ENCODE peak calls at places on chromosomes 7 and 10, in seven cellular contexts. P is OCI-LY7, O is fibroblast of mammary gland, I is fibroblast of the aortic adventitia, U is glutamatergic neuron, M is sigmoid colon, D is upper lobe of right lung. F is an unnamed sample.

GRCh38 chr7:95845007-95845406 is 72.7 kb downstream of the DYNC1I1 start:
- DNase-seq in P (no peak), O (no peak), I (no peak), U (no peak), M (no peak), D (no peak), F (no peak)

GRCh38 chr10:11435621-11436020 is 175.8 kb downstream of the USP6NL start:
- DNase-seq in P (no peak), O (no peak), I (no peak), U (no peak), M (no peak), D (no peak), F (no peak)

GRCh38 chr7:65809982-65810288 is 62.9 kb upstream of the VKORC1L1 start:
- DNase-seq in P (no peak), O (no peak), I (no peak), U (no peak), M (no peak), D (no peak), F (peak)

GRCh38 chr7:35253182-35253679 is 669 bp downstream of the TBX20 start:
- DNase-seq in P (peak), O (no peak), I (peak), U (peak), M (no peak), D (no peak), F (no peak)

GRCh38 chr10:109972372-109973001 is 35.3 kb upstream of the ADD3 start:
- DNase-seq in P (no peak), O (no peak), I (no peak), U (no peak), M (no peak), D (no peak), F (no peak)

GRCh38 chr7:155206286-155207020 is 91.2 kb upstream of the INSIG1 start:
- DNase-seq in P (peak), O (peak), I (peak), U (no peak), M (peak), D (peak), F (peak)

GRCh38 chr10:73649876-73650536 is 5.8 kb downstream of the SYNPO2L start:
- DNase-seq in P (no peak), O (peak), I (no peak), U (no peak), M (no peak), D (no peak), F (no peak)

GRCh38 chr10:12638103-12638502 is 288.8 kb downstream of the CAMK1D start:
- DNase-seq in P (no peak), O (peak), I (peak), U (no peak), M (no peak), D (no peak), F (peak)

GRCh38 chr10:59678884-59679301 is 30.8 kb downstream of the SLC16A9 start:
- DNase-seq in P (no peak), O (peak), I (peak), U (no peak), M (no peak), D (no peak), F (no peak)

GRCh38 chr10:93072713-93073538 is 767 bp upstream of the CYP26A1 start:
- DNase-seq in P (no peak), O (no peak), I (no peak), U (no peak), M (no peak), D (no peak), F (peak)

GRCh38 chr7:17971392-17971791 is 31.1 kb upstream of the SNX13 start:
- DNase-seq in P (no peak), O (peak), I (peak), U (no peak), M (no peak), D (no peak), F (no peak)

GRCh38 chr10:11525503-11525902 is 85.9 kb downstream of the USP6NL start:
- DNase-seq in P (no peak), O (peak), I (peak), U (no peak), M (peak), D (no peak), F (no peak)

GRCh38 chr7:83347836-83348482 is 185.3 kb upstream of the PCLO start:
- DNase-seq in P (no peak), O (peak), I (peak), U (no peak), M (no peak), D (no peak), F (no peak)

GRCh38 chr10:97138777-97139317 is 46.9 kb downstream of the SLIT1 start:
- DNase-seq in P (no peak), O (no peak), I (no peak), U (no peak), M (no peak), D (no peak), F (no peak)

GRCh38 chr7:94875221-94875620 is 32.2 kb upstream of the PPP1R9A start:
- DNase-seq in P (no peak), O (no peak), I (no peak), U (no peak), M (no peak), D (no peak), F (no peak)

GRCh38 chr7:104951546-104951945 is 62.5 kb upstream of the KMT2E start:
- DNase-seq in P (no peak), O (peak), I (peak), U (no peak), M (no peak), D (no peak), F (no peak)

GRCh38 chr7:5320802-5321396 is 38.2 kb downstream of the SLC29A4 start:
- DNase-seq in P (no peak), O (no peak), I (no peak), U (no peak), M (no peak), D (no peak), F (no peak)

GRCh38 chr10:49271346-49271745 is 27.6 kb upstream of the C10orf71 start:
- DNase-seq in P (no peak), O (no peak), I (no peak), U (no peak), M (no peak), D (no peak), F (no peak)

GRCh38 chr7:119944601-119944972 is 328.4 kb upstream of the KCND2 start:
- DNase-seq in P (no peak), O (no peak), I (no peak), U (no peak), M (no peak), D (no peak), F (no peak)

GRCh38 chr7:143435266-143435665 is 8.0 kb upstream of the TAS2R60 start:
- DNase-seq in P (no peak), O (peak), I (peak), U (no peak), M (no peak), D (no peak), F (no peak)

GRCh38 chr7:8217200-8218068 is 44.5 kb downstream of the ICA1 start:
- DNase-seq in P (peak), O (peak), I (peak), U (no peak), M (no peak), D (no peak), F (peak)

GRCh38 chr10:124174071-124174566 is 80.7 kb upstream of the CHST15 start:
- DNase-seq in P (no peak), O (no peak), I (no peak), U (no peak), M (no peak), D (no peak), F (no peak)

GRCh38 chr10:19785366-19785765 is 30.9 kb upstream of the PLXDC2 start:
- DNase-seq in P (no peak), O (peak), I (no peak), U (no peak), M (no peak), D (no peak), F (no peak)

GRCh38 chr7:18226598-18226997 is 199.0 kb upstream of the PRPS1L1 start:
- DNase-seq in P (no peak), O (no peak), I (no peak), U (no peak), M (no peak), D (no peak), F (no peak)

GRCh38 chr7:109836016-109836415 is 1254.9 kb upstream of the LRRN3 start:
- DNase-seq in P (no peak), O (no peak), I (no peak), U (no peak), M (no peak), D (no peak), F (no peak)

GRCh38 chr10:78170026-78170475 is 136.4 kb downstream of the RPS24 start:
- DNase-seq in P (no peak), O (peak), I (peak), U (no peak), M (no peak), D (no peak), F (no peak)

GRCh38 chr7:157494506-157495176 is 157.8 kb downstream of the DNAJB6 start:
- DNase-seq in P (no peak), O (no peak), I (no peak), U (no peak), M (peak), D (peak), F (no peak)

GRCh38 chr10:96772239-96772638 is 51.9 kb upstream of the PIK3AP1 start:
- DNase-seq in P (no peak), O (no peak), I (no peak), U (no peak), M (no peak), D (no peak), F (no peak)

GRCh38 chr10:103578782-103579382 is 85.4 kb downstream of the NEURL1 start:
- DNase-seq in P (no peak), O (no peak), I (no peak), U (no peak), M (no peak), D (no peak), F (peak)

GRCh38 chr10:103580422-103580821 is 86.9 kb downstream of the NEURL1 start:
- DNase-seq in P (no peak), O (no peak), I (no peak), U (peak), M (no peak), D (no peak), F (no peak)

GRCh38 chr10:103581499-103581898 is 88.0 kb downstream of the NEURL1 start:
- DNase-seq in P (no peak), O (no peak), I (no peak), U (no peak), M (no peak), D (no peak), F (no peak)

GRCh38 chr10:103582331-103583123 is 89.0 kb downstream of the NEURL1 start:
- DNase-seq in P (no peak), O (no peak), I (no peak), U (no peak), M (no peak), D (no peak), F (no peak)

DNA sequence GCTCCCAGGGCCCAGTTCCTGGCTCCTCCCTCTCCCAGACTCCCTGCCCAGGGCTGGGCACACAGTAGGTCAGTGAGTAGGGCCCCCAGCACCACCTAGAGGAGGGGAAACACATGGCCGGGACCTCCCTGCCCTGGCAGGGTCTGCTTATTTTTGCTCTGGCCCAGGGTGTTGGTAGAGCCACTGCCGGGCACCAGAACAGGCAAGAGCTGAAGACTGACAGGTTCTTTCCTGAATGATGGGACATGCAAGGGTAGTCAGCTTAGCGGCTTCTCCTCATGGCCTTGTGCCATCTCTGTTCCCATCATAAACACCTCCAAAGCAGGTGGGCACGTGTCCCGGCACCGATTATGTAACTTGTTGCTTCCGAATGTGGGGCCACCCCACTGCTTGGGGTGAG is 86.5 kb downstream of the NEURL1 start:
- DNase-seq in P (no peak), O (no peak), I (no peak), U (no peak), M (no peak), D (no peak), F (no peak)
- TF ChIP-seq CTCF in P (peak), O (no peak), I (no peak), U (no peak), M (no peak), D (no peak), F (no peak)

GRCh38 chr7:135645296-135645904 is 16.9 kb upstream of the STMP1 start:
- DNase-seq in P (peak), O (peak), I (peak), U (no peak), M (no peak), D (no peak), F (no peak)
- TF ChIP-seq CTCF in P (peak), O (peak), I (peak), U (peak), M (peak), D (peak), F (peak)

GRCh38 chr7:70774895-70775527 is 356.9 kb upstream of the GALNT17 start:
- DNase-seq in P (no peak), O (no peak), I (no peak), U (no peak), M (no peak), D (no peak), F (no peak)

GRCh38 chr7:70776627-70777101 is 355.3 kb upstream of the GALNT17 start:
- DNase-seq in P (no peak), O (peak), I (no peak), U (no peak), M (no peak), D (no peak), F (no peak)

GRCh38 chr7:70778585-70778984 is 353.4 kb upstream of the GALNT17 start:
- DNase-seq in P (no peak), O (no peak), I (no peak), U (no peak), M (no peak), D (no peak), F (no peak)

GRCh38 chr7:70777251-70777650 is 354.7 kb upstream of the GALNT17 start:
- DNase-seq in P (no peak), O (no peak), I (no peak), U (no peak), M (no peak), D (no peak), F (no peak)

GRCh38 chr7:70775570-70776156 is 356.3 kb upstream of the GALNT17 start:
- DNase-seq in P (peak), O (peak), I (peak), U (no peak), M (no peak), D (no peak), F (no peak)
- TF ChIP-seq CTCF in P (peak), O (peak), I (peak), U (peak), M (no peak), D (no peak), F (peak)

DNA sequence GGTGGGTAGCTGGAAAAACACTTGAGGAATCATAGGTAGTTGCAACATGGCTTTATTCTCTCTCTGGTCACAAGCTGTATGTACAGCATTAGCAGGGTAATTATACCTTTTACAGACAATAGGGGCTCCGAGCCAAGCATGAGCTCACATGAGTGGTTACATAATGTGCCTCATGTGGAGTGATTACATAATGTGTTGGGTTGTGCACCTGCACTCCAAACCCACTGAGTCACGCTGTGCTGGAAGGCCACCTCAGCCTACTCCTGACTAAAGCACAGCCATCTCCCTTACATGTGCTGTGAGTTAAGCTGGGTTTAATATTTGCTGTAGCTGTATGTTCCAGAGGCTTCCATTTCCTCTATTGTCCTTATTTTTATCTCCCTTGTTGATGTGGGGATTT is 348.7 kb upstream of the SEMA3C start:
- DNase-seq in P (no peak), O (peak), I (peak), U (no peak), M (no peak), D (no peak), F (no peak)
- TF ChIP-seq CTCF in P (no peak), O (no peak), I (no peak), U (no peak), M (no peak), D (no peak), F (no peak)

DNA sequence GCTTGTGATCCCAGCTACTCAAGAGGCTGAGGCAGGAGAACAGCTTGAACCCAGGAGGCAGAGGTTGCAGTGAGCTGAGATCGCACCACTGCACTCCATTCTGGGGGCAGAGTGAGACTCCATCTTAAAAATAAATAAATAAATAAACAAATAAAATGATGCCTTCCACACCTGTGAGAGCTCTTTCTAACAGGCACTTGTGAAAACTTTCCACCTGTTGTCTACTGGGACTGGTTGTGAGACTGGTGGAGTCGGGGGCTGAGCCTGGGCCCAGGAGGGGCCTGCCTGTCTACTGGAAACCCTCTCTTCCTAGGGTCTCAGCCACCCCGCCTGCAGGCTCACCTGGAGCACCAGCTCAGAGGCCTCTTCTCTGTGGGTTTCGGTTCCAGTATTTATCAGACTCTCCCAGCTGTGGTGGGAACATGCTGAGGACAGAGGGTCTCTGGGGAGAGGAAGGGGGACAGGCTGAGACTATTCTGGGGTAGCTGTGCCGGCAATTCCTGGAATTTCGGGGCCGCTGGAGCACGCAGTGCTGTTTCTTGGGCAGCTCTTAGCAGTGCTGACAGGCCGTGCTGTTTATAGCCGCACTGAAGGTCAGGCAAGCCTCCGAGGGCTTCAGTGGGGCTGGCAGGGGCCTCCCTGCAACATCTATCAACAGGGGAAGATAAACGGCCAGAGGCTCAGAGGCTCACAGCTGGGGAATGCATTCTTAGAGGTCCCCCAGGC is 3.8 kb downstream of the LDB3 start:
- DNase-seq in P (peak), O (no peak), I (no peak), U (no peak), M (no peak), D (no peak), F (no peak)
- TF ChIP-seq CTCF in P (no peak), O (no peak), I (no peak), U (no peak), M (no peak), D (no peak), F (no peak)